ENCODE peak calls at places on chromosomes 11 and 22, in five cellular contexts. One of them, this sample, is unnamed.
A peak's percentile ranks its signal among the peaks of the same experiment; 100 is the strongest.

GRCh38 chr11:134531331-134532135 is 119.5 kb upstream of the B3GAT1 start:
- DNase-seq in T47D: no peak
- DNase-seq in LoVo: no peak
- DNase-seq in GM23248: no peak
- DNase-seq in left ventricle myocardium inferior: peak; percentile 35
- DNase-seq in this sample: no peak

GRCh38 chr22:28442264-28442950 is 237.2 kb downstream of the TTC28 start:
- DNase-seq in T47D: no peak
- DNase-seq in GM23248: peak; percentile 89
- DNase-seq in LoVo: no peak
- DNase-seq in left ventricle myocardium inferior: peak; percentile 81
- DNase-seq in this sample: no peak

GRCh38 chr11:3994030-3994640 is 100.5 kb upstream of the RRM1 start:
- DNase-seq in T47D: no peak
- DNase-seq in LoVo: no peak
- DNase-seq in GM23248: peak; percentile 51
- DNase-seq in left ventricle myocardium inferior: no peak
- DNase-seq in this sample: no peak

GRCh38 chr11:126193038-126193478 is 18.4 kb downstream of the RPUSD4 start:
- DNase-seq in left ventricle myocardium inferior: no peak
- DNase-seq in LoVo: no peak
- DNase-seq in GM23248: no peak
- DNase-seq in T47D: no peak
- DNase-seq in this sample: no peak

GRCh38 chr11:15629690-15630321 is 515.1 kb downstream of the INSC start:
- DNase-seq in left ventricle myocardium inferior: peak; percentile 35
- DNase-seq in T47D: peak; percentile 53
- DNase-seq in LoVo: peak; percentile 18
- DNase-seq in GM23248: no peak
- DNase-seq in this sample: no peak

GRCh38 chr11:12893787-12894672 is 115.1 kb upstream of the RASSF10 start:
- DNase-seq in T47D: peak; percentile 57
- DNase-seq in left ventricle myocardium inferior: peak; percentile 54
- DNase-seq in GM23248: peak; percentile 67
- DNase-seq in LoVo: peak; percentile 30
- DNase-seq in this sample: no peak

GRCh38 chr11:67265633-67266423 is 445 bp upstream of the GRK2 start:
- DNase-seq in left ventricle myocardium inferior: peak; percentile 83
- DNase-seq in T47D: peak; percentile 79
- DNase-seq in GM23248: peak; percentile 85
- DNase-seq in LoVo: peak; percentile 72
- DNase-seq in this sample: no peak

GRCh38 chr11:643366-643765 is 6.3 kb downstream of the DRD4 start:
- DNase-seq in GM23248: no peak
- DNase-seq in LoVo: no peak
- DNase-seq in left ventricle myocardium inferior: no peak
- DNase-seq in T47D: no peak
- DNase-seq in this sample: no peak

GRCh38 chr11:117618956-117619355 is 178.1 kb downstream of the DSCAML1 start:
- DNase-seq in LoVo: no peak
- DNase-seq in left ventricle myocardium inferior: no peak
- DNase-seq in T47D: peak; percentile 30
- DNase-seq in GM23248: no peak
- DNase-seq in this sample: no peak

GRCh38 chr22:23385301-23386244 is 194.5 kb downstream of the IGLL1 start:
- DNase-seq in T47D: peak; percentile 71
- DNase-seq in left ventricle myocardium inferior: peak; percentile 79
- DNase-seq in LoVo: peak; percentile 71
- DNase-seq in GM23248: peak; percentile 77
- DNase-seq in this sample: no peak

GRCh38 chr22:44160416-44160815 is 20.3 kb upstream of the PARVG start:
- DNase-seq in GM23248: no peak
- DNase-seq in LoVo: no peak
- DNase-seq in T47D: no peak
- DNase-seq in left ventricle myocardium inferior: no peak
- DNase-seq in this sample: no peak

GRCh38 chr11:19553683-19554333 is 158.8 kb upstream of the NAV2 start:
- DNase-seq in GM23248: peak; percentile 80
- DNase-seq in T47D: peak; percentile 73
- DNase-seq in left ventricle myocardium inferior: peak; percentile 76
- DNase-seq in LoVo: peak; percentile 66
- DNase-seq in this sample: peak; percentile 21

GRCh38 chr22:29144786-29145160 is 60.9 kb upstream of the EMID1 start:
- DNase-seq in left ventricle myocardium inferior: no peak
- DNase-seq in LoVo: no peak
- DNase-seq in GM23248: no peak
- DNase-seq in T47D: no peak
- DNase-seq in this sample: no peak

GRCh38 chr22:42360348-42360747 is 71.9 kb downstream of the NFAM1 start:
- DNase-seq in LoVo: no peak
- DNase-seq in T47D: no peak
- DNase-seq in GM23248: no peak
- DNase-seq in left ventricle myocardium inferior: no peak
- DNase-seq in this sample: peak; percentile 32

GRCh38 chr22:42249831-42250230 is 20.6 kb downstream of the TCF20 start:
- DNase-seq in LoVo: no peak
- DNase-seq in left ventricle myocardium inferior: no peak
- DNase-seq in T47D: no peak
- DNase-seq in GM23248: no peak
- DNase-seq in this sample: no peak

GRCh38 chr11:119363081-119363861 is 16.8 kb upstream of the MFRP start:
- DNase-seq in LoVo: no peak
- DNase-seq in GM23248: no peak
- DNase-seq in T47D: no peak
- DNase-seq in left ventricle myocardium inferior: no peak
- DNase-seq in this sample: no peak

GRCh38 chr11:94457118-94458029 is 36.3 kb downstream of the MRE11 start:
- DNase-seq in T47D: no peak
- DNase-seq in left ventricle myocardium inferior: no peak
- DNase-seq in LoVo: no peak
- DNase-seq in GM23248: no peak
- DNase-seq in this sample: no peak

GRCh38 chr11:44939673-44940072 is 11.0 kb downstream of the TP53I11 start:
- DNase-seq in T47D: no peak
- DNase-seq in left ventricle myocardium inferior: peak; percentile 46
- DNase-seq in LoVo: no peak
- DNase-seq in GM23248: peak; percentile 51
- DNase-seq in this sample: no peak

GRCh38 chr11:62069961-62070919 is 53.6 kb upstream of the INCENP start:
- DNase-seq in LoVo: no peak
- DNase-seq in GM23248: peak; percentile 15
- DNase-seq in left ventricle myocardium inferior: no peak
- DNase-seq in T47D: no peak
- DNase-seq in this sample: no peak

GRCh38 chr11:67099841-67100324 is 19.2 kb upstream of the KDM2A start:
- DNase-seq in GM23248: no peak
- DNase-seq in left ventricle myocardium inferior: no peak
- DNase-seq in T47D: no peak
- DNase-seq in LoVo: no peak
- DNase-seq in this sample: no peak

GRCh38 chr11:13781153-13781552 is 112.7 kb downstream of the FAR1 start:
- DNase-seq in left ventricle myocardium inferior: no peak
- DNase-seq in GM23248: no peak
- DNase-seq in T47D: peak; percentile 94
- DNase-seq in LoVo: no peak
- DNase-seq in this sample: no peak

GRCh38 chr22:44889233-44889878 is 120.4 kb downstream of the PHF21B start:
- DNase-seq in GM23248: peak; percentile 16
- DNase-seq in left ventricle myocardium inferior: no peak
- DNase-seq in T47D: peak; percentile 23
- DNase-seq in LoVo: no peak
- DNase-seq in this sample: no peak

GRCh38 chr11:9001736-9002135 is 2.1 kb downstream of the NRIP3 start:
- DNase-seq in T47D: no peak
- DNase-seq in left ventricle myocardium inferior: no peak
- DNase-seq in LoVo: no peak
- DNase-seq in GM23248: peak; percentile 96
- DNase-seq in this sample: no peak

This sample was measured in LNCaP clone FGC.